ENCODE peak calls at places on chromosome 22, in five cellular contexts. One of them, this sample, is unnamed.

GRCh38 chr22:32044913-32045312 is 1.9 kb downstream of the SLC5A1 start:
- DNase-seq in gastrocnemius medialis: peak; percentile 55
- DNase-seq in spleen: no peak
- DNase-seq in prostate gland: peak; percentile 92
- DNase-seq in foreskin fibroblast: no peak
- DNase-seq in this sample: no peak

GRCh38 chr22:44741929-44742328 is 10.4 kb upstream of the ARHGAP8 start:
- DNase-seq in gastrocnemius medialis: no peak
- DNase-seq in spleen: no peak
- DNase-seq in prostate gland: peak; percentile 75
- DNase-seq in foreskin fibroblast: no peak
- DNase-seq in this sample: no peak

GRCh38 chr22:36816635-36817428 is at the start of gene PVALB:
- DNase-seq in gastrocnemius medialis: no peak
- DNase-seq in spleen: no peak
- DNase-seq in prostate gland: no peak
- DNase-seq in foreskin fibroblast: peak; percentile 27
- DNase-seq in this sample: no peak

GRCh38 chr22:31400023-31400397 is 606 bp downstream of the DRG1 start:
- DNase-seq in gastrocnemius medialis: no peak
- DNase-seq in spleen: no peak
- DNase-seq in prostate gland: no peak
- DNase-seq in foreskin fibroblast: no peak
- DNase-seq in this sample: no peak

GRCh38 chr22:35313311-35314121 is 13.8 kb downstream of the TOM1 start:
- DNase-seq in gastrocnemius medialis: peak; percentile 98
- DNase-seq in spleen: peak; percentile 49
- DNase-seq in prostate gland: no peak
- DNase-seq in foreskin fibroblast: peak; percentile 90
- DNase-seq in this sample: peak; percentile 6

GRCh38 chr22:40582063-40582462 is 54.5 kb downstream of the MRTFA start:
- DNase-seq in gastrocnemius medialis: no peak
- DNase-seq in spleen: no peak
- DNase-seq in prostate gland: no peak
- DNase-seq in foreskin fibroblast: no peak
- DNase-seq in this sample: no peak

GRCh38 chr22:48517039-48518030 is 1310.3 kb downstream of the BRD1 start:
- DNase-seq in gastrocnemius medialis: no peak
- DNase-seq in spleen: no peak
- DNase-seq in prostate gland: no peak
- DNase-seq in foreskin fibroblast: no peak
- DNase-seq in this sample: no peak

GRCh38 chr22:36461665-36462474 is 19.6 kb downstream of the TXN2 start:
- DNase-seq in gastrocnemius medialis: peak; percentile 89
- DNase-seq in spleen: no peak
- DNase-seq in prostate gland: no peak
- DNase-seq in foreskin fibroblast: no peak
- DNase-seq in this sample: no peak

GRCh38 chr22:35352214-35353111 is 28.4 kb upstream of the HMOX1 start:
- DNase-seq in gastrocnemius medialis: peak; percentile 69
- DNase-seq in spleen: peak; percentile 94
- DNase-seq in prostate gland: no peak
- DNase-seq in foreskin fibroblast: no peak
- DNase-seq in this sample: peak; percentile 85

GRCh38 chr22:47055461-47055860 is 293.0 kb downstream of the TBC1D22A start:
- DNase-seq in gastrocnemius medialis: no peak
- DNase-seq in spleen: peak; percentile 19
- DNase-seq in prostate gland: no peak
- DNase-seq in foreskin fibroblast: no peak
- DNase-seq in this sample: no peak

GRCh38 chr22:43658823-43659222 is 153.3 kb downstream of the EFCAB6 start:
- DNase-seq in gastrocnemius medialis: no peak
- DNase-seq in spleen: no peak
- DNase-seq in prostate gland: no peak
- DNase-seq in foreskin fibroblast: no peak
- DNase-seq in this sample: no peak

GRCh38 chr22:44146088-44146861 is 34.5 kb upstream of the PARVG start:
- DNase-seq in gastrocnemius medialis: no peak
- DNase-seq in spleen: no peak
- DNase-seq in prostate gland: no peak
- DNase-seq in foreskin fibroblast: no peak
- DNase-seq in this sample: no peak

GRCh38 chr22:45332001-45332400 is 22.3 kb downstream of the FAM118A start:
- DNase-seq in gastrocnemius medialis: no peak
- DNase-seq in spleen: no peak
- DNase-seq in prostate gland: no peak
- DNase-seq in foreskin fibroblast: no peak
- DNase-seq in this sample: no peak

GRCh38 chr22:22788460-22789037 is 99.1 kb upstream of the IGLL5 start:
- DNase-seq in gastrocnemius medialis: no peak
- DNase-seq in spleen: no peak
- DNase-seq in prostate gland: no peak
- DNase-seq in foreskin fibroblast: no peak
- DNase-seq in this sample: no peak

GRCh38 chr22:46547179-46547882 is 9.9 kb upstream of the CELSR1 start:
- DNase-seq in gastrocnemius medialis: no peak
- DNase-seq in spleen: peak; percentile 59
- DNase-seq in prostate gland: peak; percentile 68
- DNase-seq in foreskin fibroblast: peak; percentile 81
- DNase-seq in this sample: no peak

GRCh38 chr22:25514436-25514835 is 50.0 kb upstream of the GRK3 start:
- DNase-seq in gastrocnemius medialis: no peak
- DNase-seq in spleen: no peak
- DNase-seq in prostate gland: no peak
- DNase-seq in foreskin fibroblast: no peak
- DNase-seq in this sample: no peak

GRCh38 chr22:46378499-46379300 is 43.2 kb downstream of the TRMU start:
- DNase-seq in gastrocnemius medialis: no peak
- DNase-seq in spleen: no peak
- DNase-seq in prostate gland: no peak
- DNase-seq in foreskin fibroblast: no peak
- DNase-seq in this sample: no peak

GRCh38 chr22:47187558-47187957 is 425.1 kb downstream of the TBC1D22A start:
- DNase-seq in gastrocnemius medialis: no peak
- DNase-seq in spleen: peak; percentile 21
- DNase-seq in prostate gland: no peak
- DNase-seq in foreskin fibroblast: no peak
- DNase-seq in this sample: no peak

GRCh38 chr22:22857607-22858558 is 29.7 kb upstream of the IGLL5 start:
- DNase-seq in gastrocnemius medialis: no peak
- DNase-seq in spleen: no peak
- DNase-seq in prostate gland: no peak
- DNase-seq in foreskin fibroblast: no peak
- DNase-seq in this sample: no peak

GRCh38 chr22:50076646-50077624 is 8.3 kb downstream of the MLC1 start:
- DNase-seq in gastrocnemius medialis: no peak
- DNase-seq in spleen: peak; percentile 61
- DNase-seq in prostate gland: no peak
- DNase-seq in foreskin fibroblast: no peak
- DNase-seq in this sample: no peak

GRCh38 chr22:21952586-21953571 is at the start of gene PPM1F:
- DNase-seq in gastrocnemius medialis: peak; percentile 75
- DNase-seq in spleen: peak; percentile 98
- DNase-seq in prostate gland: peak; percentile 80
- DNase-seq in foreskin fibroblast: peak; percentile 49
- DNase-seq in this sample: peak; percentile 98

GRCh38 chr22:41237707-41238569 is 2.8 kb downstream of the CHADL start:
- DNase-seq in gastrocnemius medialis: peak; percentile 58
- DNase-seq in spleen: peak; percentile 97
- DNase-seq in prostate gland: peak; percentile 75
- DNase-seq in foreskin fibroblast: peak; percentile 33
- DNase-seq in this sample: peak; percentile 78

GRCh38 chr22:45420539-45420938 is 7.0 kb downstream of the RIBC2 start:
- DNase-seq in gastrocnemius medialis: no peak
- DNase-seq in spleen: no peak
- DNase-seq in prostate gland: no peak
- DNase-seq in foreskin fibroblast: no peak
- DNase-seq in this sample: no peak

GRCh38 chr22:26679003-26679629 is 21.7 kb downstream of the MIAT start:
- DNase-seq in gastrocnemius medialis: peak; percentile 53
- DNase-seq in spleen: peak; percentile 87
- DNase-seq in prostate gland: peak; percentile 54
- DNase-seq in foreskin fibroblast: peak; percentile 66
- DNase-seq in this sample: peak; percentile 52

GRCh38 chr22:46829140-46829891 is 66.9 kb downstream of the TBC1D22A start:
- DNase-seq in gastrocnemius medialis: no peak
- DNase-seq in spleen: no peak
- DNase-seq in prostate gland: no peak
- DNase-seq in foreskin fibroblast: peak; percentile 81
- DNase-seq in this sample: no peak

GRCh38 chr22:25953919-25954318 is 211.9 kb downstream of the MYO18B start:
- DNase-seq in gastrocnemius medialis: no peak
- DNase-seq in spleen: no peak
- DNase-seq in prostate gland: no peak
- DNase-seq in foreskin fibroblast: no peak
- DNase-seq in this sample: no peak

DNA sequence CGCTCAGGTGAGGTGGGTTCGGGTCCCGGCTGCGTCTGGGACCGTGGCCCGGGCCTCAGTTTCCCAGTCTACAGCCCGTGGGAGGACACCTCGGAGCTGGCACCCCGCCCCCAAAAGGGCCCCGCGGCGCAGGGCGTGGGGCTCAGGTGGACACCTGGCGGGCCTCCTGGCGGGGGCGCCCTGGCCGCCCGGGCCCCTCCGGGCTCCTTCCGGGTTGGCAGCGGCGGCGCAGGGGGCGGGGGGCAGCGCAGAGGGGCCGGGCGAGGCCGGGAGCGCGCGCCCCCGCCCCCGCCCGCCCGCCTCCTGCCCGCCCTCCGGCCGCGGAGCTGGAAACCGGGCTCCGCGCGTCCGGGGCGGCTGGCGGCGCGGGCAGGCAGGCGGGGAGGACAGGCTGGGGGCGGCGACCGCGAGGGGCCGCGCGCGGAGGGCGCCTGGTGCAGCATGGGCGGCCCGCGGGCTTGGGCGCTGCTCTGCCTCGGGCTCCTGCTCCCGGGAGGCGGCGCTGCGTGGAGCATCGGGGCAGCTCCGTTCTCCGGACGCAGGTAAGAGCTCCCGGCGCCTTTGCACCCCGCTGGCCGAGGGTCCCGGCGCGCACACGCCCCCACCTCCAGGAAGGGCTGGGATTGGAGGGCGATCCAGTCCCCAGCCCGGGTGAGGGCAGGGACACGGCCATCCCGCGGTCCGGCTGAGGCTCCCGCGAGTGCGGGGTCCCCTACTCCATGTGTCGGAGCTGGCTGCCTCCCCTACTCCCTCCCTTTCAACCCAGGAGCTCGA is at the start of gene EMID1:
- DNase-seq in gastrocnemius medialis: no peak
- DNase-seq in spleen: peak; percentile 84
- DNase-seq in prostate gland: no peak
- DNase-seq in foreskin fibroblast: peak; percentile 21
- DNase-seq in this sample: no peak
- TF ChIP-seq CTCF in gastrocnemius medialis: no peak
- TF ChIP-seq CTCF in spleen: peak; percentile 10
- TF ChIP-seq CTCF in prostate gland: no peak
- TF ChIP-seq CTCF in foreskin fibroblast: no peak
- TF ChIP-seq CTCF in this sample: no peak

DNA sequence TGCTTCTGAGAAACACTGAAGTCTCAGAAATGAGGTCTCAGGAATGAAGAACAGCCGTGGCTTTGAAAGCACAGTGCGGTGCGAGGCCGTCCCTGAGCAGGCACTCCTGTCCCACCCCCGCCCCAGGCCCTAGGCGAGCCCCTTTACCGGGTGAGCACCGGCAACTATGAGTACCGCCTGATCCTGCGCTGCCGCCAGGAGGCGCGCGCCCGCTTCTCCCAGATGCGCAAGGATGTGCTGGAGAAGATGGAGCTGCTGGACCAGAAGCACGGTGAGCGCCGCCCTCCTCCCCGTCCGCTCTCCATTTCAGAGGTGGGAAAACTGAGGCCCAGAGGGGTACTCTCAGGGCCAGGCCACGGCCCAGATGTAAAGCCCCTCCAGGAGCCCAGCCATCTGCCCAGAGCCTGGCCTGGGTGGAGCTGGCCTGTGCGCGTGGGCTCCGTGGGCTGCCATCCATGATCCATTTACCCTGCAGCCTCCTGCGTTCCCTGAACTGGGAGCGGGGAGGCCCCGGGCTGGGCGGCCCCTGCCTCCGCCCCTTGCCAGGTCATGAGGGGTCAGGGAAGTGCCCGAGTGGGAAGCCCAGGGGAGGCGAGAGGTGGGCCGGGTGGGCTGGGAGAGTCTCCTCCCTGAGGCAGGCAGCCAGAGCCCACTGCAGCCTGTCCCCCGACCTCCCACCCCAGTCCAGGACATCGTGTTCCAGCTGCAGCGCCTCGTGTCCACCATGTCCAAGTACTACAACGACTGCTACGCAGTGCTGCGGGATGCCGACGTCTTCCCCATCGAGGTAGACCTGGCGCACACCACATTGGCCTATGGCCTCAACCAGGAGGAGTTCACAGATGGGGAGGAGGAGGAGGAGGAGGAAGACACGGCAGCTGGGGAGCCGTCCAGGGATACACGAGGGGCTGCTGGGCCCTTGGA is 9.5 kb downstream of the SLC16A8 start:
- DNase-seq in gastrocnemius medialis: no peak
- DNase-seq in spleen: no peak
- DNase-seq in prostate gland: no peak
- DNase-seq in foreskin fibroblast: no peak
- DNase-seq in this sample: no peak
- TF ChIP-seq CTCF in gastrocnemius medialis: no peak
- TF ChIP-seq CTCF in spleen: no peak
- TF ChIP-seq CTCF in prostate gland: no peak
- TF ChIP-seq CTCF in foreskin fibroblast: peak; percentile 20
- TF ChIP-seq CTCF in this sample: no peak

DNA sequence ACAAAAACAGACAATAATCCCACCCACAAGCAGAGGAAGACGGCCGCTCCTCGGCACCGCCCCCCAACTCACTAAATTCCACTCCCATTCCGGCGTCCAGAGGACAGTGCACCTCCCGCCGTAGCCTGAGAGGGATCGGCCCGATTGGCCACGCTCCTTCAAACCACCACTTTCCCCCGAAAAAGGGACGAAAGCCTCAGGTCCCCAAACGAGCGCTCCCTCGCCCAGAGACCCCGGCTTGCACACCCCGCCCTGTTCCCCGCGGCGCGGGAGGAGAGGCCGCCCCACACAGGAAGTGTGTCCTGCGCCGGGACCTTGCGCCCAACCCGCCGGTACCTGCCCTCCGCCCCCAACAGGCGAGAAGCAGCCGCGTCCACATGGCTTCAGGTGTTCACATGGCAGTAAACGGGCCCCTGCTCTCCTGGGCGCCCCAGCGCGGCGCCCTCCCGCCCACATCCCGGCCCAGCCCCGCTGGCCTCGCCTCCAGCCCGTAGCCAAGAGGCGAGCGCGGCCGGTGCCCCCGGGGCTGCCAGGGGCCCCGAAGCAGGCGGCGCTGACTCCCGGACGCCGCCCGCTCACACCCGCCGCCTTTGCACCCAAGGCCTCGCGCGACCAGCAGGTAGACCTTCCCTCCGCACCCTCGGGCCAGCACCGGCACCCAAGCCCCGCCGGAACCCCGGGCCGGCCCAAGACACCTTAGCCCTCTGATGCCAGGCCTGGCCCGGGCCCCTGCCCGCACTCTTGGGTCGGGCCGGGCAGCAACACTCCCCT is 861 bp downstream of the TCF20 start:
- DNase-seq in gastrocnemius medialis: no peak
- DNase-seq in spleen: peak; percentile 94
- DNase-seq in prostate gland: peak; percentile 72
- DNase-seq in foreskin fibroblast: no peak
- DNase-seq in this sample: peak; percentile 60
- TF ChIP-seq CTCF in gastrocnemius medialis: no peak
- TF ChIP-seq CTCF in spleen: peak; percentile 13
- TF ChIP-seq CTCF in prostate gland: peak; percentile 52
- TF ChIP-seq CTCF in foreskin fibroblast: no peak
- TF ChIP-seq CTCF in this sample: no peak

GRCh38 chr22:28883917-28884753 is 763 bp downstream of the ZNRF3 start:
- DNase-seq in gastrocnemius medialis: peak; percentile 33
- DNase-seq in spleen: peak; percentile 90
- DNase-seq in prostate gland: peak; percentile 27
- DNase-seq in foreskin fibroblast: peak; percentile 44
- DNase-seq in this sample: peak; percentile 40
- TF ChIP-seq CTCF in gastrocnemius medialis: no peak
- TF ChIP-seq CTCF in spleen: no peak
- TF ChIP-seq CTCF in prostate gland: peak; percentile 21
- TF ChIP-seq CTCF in foreskin fibroblast: no peak
- TF ChIP-seq CTCF in this sample: no peak